ENCODE peak calls at places on chromosomes 16 and 17, in ten cellular contexts. H, Y, M, Q, F, D, E, U, L and T are unnamed samples.

GRCh38 chr17:43453331-43453812 is 30.4 kb upstream of the DHX8 start:
- DNase-seq in F (no peak), U (no peak), E (peak; percentile 16), Q (no peak), L (no peak), D (no peak), Y (no peak), H (peak; percentile 86), M (no peak), T (no peak)

GRCh38 chr16:57503366-57503765 is 17.1 kb upstream of the DOK4 start:
- DNase-seq in F (no peak), H (no peak), Q (no peak), E (no peak), M (no peak), Y (no peak), U (peak; percentile 23), D (no peak), L (no peak), T (no peak)

GRCh38 chr17:77509599-77509998 is 368.8 kb downstream of the SEC14L1 start:
- DNase-seq in E (no peak), L (no peak), U (no peak), D (no peak), H (no peak), F (no peak), Y (no peak), M (no peak), Q (no peak), T (no peak)

GRCh38 chr17:39926135-39926587 is 1.2 kb downstream of the ORMDL3 start:
- DNase-seq in H (no peak), E (no peak), Q (no peak), F (no peak), D (no peak), M (no peak), Y (no peak), L (no peak), U (no peak), T (peak; percentile 18)

GRCh38 chr17:47894498-47895253 is 1.4 kb upstream of the SP2 start:
- DNase-seq in D (no peak), Q (no peak), M (no peak), H (no peak), F (no peak), Y (no peak), U (no peak), E (no peak), L (no peak), T (no peak)

GRCh38 chr16:67539271-67539670 is 10.6 kb downstream of the RIPOR1 start:
- DNase-seq in Q (no peak), E (no peak), L (no peak), D (no peak), M (no peak), U (no peak), H (no peak), F (no peak), Y (no peak), T (no peak)

GRCh38 chr16:62298567-62298966 is 262.3 kb upstream of the CDH8 start:
- DNase-seq in F (no peak), Y (no peak), E (peak; percentile 9), U (no peak), D (no peak), Q (no peak), H (no peak), M (no peak), L (no peak), T (no peak)

GRCh38 chr16:56068314-56068713 is 123.0 kb upstream of the GNAO1 start:
- DNase-seq in E (no peak), Q (no peak), F (no peak), U (no peak), H (no peak), M (no peak), D (no peak), L (no peak), Y (no peak), T (no peak)

DNA sequence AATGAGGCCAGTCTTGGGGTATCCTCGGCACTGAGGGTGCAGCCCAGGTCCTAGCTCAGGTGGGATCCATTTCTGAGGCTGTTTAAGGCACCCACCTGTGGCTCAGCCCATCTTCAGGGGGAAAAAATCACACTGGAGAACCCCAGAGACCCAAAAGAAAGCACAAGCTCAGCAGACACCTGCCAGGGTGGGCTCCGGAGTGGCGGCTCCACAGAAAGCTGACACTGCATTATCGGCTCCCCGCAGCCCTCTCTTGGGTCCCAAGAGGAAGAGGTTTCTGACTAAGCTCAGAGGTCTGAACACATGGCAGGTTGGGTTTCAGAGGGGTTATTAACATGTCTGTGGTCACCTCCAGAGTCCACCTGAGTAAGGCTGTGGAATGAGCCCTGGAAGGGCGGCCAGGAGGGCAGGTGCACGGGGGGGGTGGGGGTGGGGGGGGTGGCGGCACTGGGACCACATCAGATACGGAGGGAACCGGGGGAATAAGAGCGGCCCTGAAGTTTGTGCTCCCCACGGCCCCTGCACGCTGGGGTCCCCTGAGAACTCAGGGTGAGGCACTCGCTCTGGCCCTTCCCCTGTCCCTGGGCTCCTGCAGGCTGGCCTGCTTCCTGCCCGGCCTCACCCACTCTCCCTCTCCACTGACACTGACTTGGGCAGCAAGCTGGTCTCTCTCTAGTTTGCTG is 79.5 kb downstream of the TIMM22 start:
- DNase-seq in L (no peak), Q (no peak), D (no peak), F (no peak), H (no peak), U (no peak), M (no peak), Y (no peak), E (no peak), T (peak; percentile 28)
- H3K4me3 ChIP-seq in L (no peak overlapping the region), Q (no peak overlapping the region), D (no peak overlapping the region), F (no peak overlapping the region), H (no peak overlapping the region), U (no peak overlapping the region), M (no peak overlapping the region), Y (no peak overlapping the region), E (no peak overlapping the region), T (no peak overlapping the region)

GRCh38 chr16:3457434-3458252 is 14.2 kb downstream of the NAA60 start:
- DNase-seq in F (peak; percentile 89), U (peak; percentile 90), L (peak; percentile 92), Y (peak; percentile 15), D (peak; percentile 42), Q (peak; percentile 53), E (peak; percentile 98), M (no peak), H (peak; percentile 90), T (peak; percentile 95)

GRCh38 chr16:3460121-3460520 is 16.6 kb downstream of the NAA60 start:
- DNase-seq in D (no peak), F (no peak), Q (no peak), L (no peak), Y (no peak), U (no peak), H (no peak), E (no peak), M (no peak), T (no peak)

GRCh38 chr16:3458278-3458851 is 14.9 kb downstream of the NAA60 start:
- DNase-seq in D (no peak), Q (no peak), U (peak; percentile 50), Y (no peak), F (no peak), H (peak; percentile 26), L (no peak), M (no peak), E (peak; percentile 76), T (peak; percentile 56)

GRCh38 chr16:3459401-3460090 is 16.1 kb downstream of the NAA60 start:
- DNase-seq in F (no peak), D (no peak), U (no peak), L (no peak), M (no peak), H (no peak), Q (no peak), E (peak; percentile 44), Y (no peak), T (no peak)

DNA sequence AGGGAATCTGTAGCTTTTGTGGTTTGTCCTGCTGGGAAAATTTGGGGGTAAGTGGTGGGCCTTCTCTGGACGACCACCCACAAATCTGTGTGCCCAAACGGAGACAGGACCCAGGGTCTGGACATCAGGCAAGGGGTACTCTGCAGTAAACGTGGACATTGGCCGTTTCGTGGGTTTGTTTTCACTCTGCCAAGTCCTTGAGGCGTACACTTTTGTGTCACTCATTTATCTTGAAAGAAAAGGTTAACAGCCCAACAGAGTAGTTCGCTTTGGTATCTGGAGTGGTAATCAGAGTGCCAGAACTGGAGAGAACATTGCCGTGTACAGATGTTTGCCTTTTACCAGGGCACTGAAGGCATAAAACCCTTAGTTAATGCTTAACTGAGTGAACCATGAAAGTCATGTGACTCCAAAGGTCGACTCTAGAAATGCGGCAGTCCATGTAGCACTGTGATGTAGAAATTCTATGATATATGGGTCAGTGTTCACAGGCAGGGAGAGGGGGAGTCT is 15.4 kb downstream of the NAA60 start:
- DNase-seq in E (no peak), L (no peak), F (peak; percentile 47), U (no peak), H (peak; percentile 68), D (no peak), Q (no peak), M (no peak), Y (no peak), T (no peak)
- H3K4me3 ChIP-seq in E (peak overlapping the region; percentile 93), L (peak overlapping the region; percentile 84), F (peak overlapping the region; percentile 94), U (peak overlapping the region; percentile 89), H (peak overlapping the region; percentile 95), D (peak overlapping the region; percentile 85), Q (peak overlapping the region; percentile 73), M (peak overlapping the region; percentile 96), Y (peak overlapping the region; percentile 82), T (peak overlapping the region; percentile 66)

GRCh38 chr17:8119575-8120519 is 1.5 kb upstream of the ALOXE3 start:
- DNase-seq in U (peak; percentile 95), Q (peak; percentile 66), E (peak; percentile 92), M (peak; percentile 80), L (peak; percentile 86), Y (no peak), H (peak; percentile 84), D (peak; percentile 76), F (peak; percentile 81), T (peak; percentile 88)

GRCh38 chr17:8117980-8118768 is at the start of gene ALOXE3:
- DNase-seq in Y (no peak), Q (no peak), U (peak; percentile 46), H (peak; percentile 55), D (no peak), M (no peak), E (peak; percentile 59), F (no peak), L (no peak), T (no peak)

GRCh38 chr17:8116779-8117178 is 1.5 kb downstream of the ALOXE3 start:
- DNase-seq in Y (no peak), Q (no peak), L (no peak), U (no peak), H (no peak), D (no peak), F (no peak), E (no peak), M (no peak), T (no peak)

GRCh38 chr17:8118769-8119574 is 658 bp upstream of the ALOXE3 start:
- DNase-seq in U (peak; percentile 86), Q (no peak), L (peak; percentile 91), M (no peak), H (peak; percentile 91), E (peak; percentile 92), Y (peak; percentile 51), F (peak; percentile 85), D (no peak), T (peak; percentile 84)

GRCh38 chr17:8117367-8117979 is 841 bp downstream of the ALOXE3 start:
- DNase-seq in Q (no peak), Y (no peak), D (no peak), L (no peak), F (no peak), U (no peak), M (no peak), E (no peak), H (no peak), T (no peak)
- H3K4me3 ChIP-seq in Q (peak overlapping the region; percentile 57), Y (peak overlapping the region; percentile 80), D (peak overlapping the region; percentile 55), L (peak overlapping the region; percentile 99), F (no peak overlapping the region), U (peak overlapping the region; percentile 68), M (peak overlapping the region; percentile 73), E (peak overlapping the region; percentile 75), H (peak overlapping the region; percentile 56), T (peak overlapping the region; percentile 64)

GRCh38 chr17:35804658-35805192 is 4.6 kb upstream of the TAF15 start:
- DNase-seq in U (peak; percentile 96), F (peak; percentile 54), L (peak; percentile 61), E (peak; percentile 86), Y (no peak), H (peak; percentile 50), M (peak; percentile 77), Q (peak; percentile 79), D (peak; percentile 93), T (peak; percentile 97)
- H3K4me3 ChIP-seq in U (no peak overlapping the region), F (no peak overlapping the region), L (no peak overlapping the region), E (no peak overlapping the region), Y (no peak overlapping the region), H (no peak overlapping the region), M (no peak overlapping the region), Q (no peak overlapping the region), D (no peak overlapping the region), T (no peak overlapping the region)